ENCODE peak calls at places on chromosomes 11 and 22, in seven cellular contexts. F is endothelial cell of umbilical vein; Z is PC-9; T is tibial nerve; Q is CD8-positive, alpha-beta T cell; U is mucosa of descending colon; I is pancreas. K is an unnamed sample.
A peak's percentile ranks its signal among the peaks of the same experiment; 100 is the strongest.

GRCh38 chr22:44129614-44129976 is 51.1 kb upstream of the PARVG start:
- DNase-seq in F (peak; percentile 29), Z (no peak), T (no peak), Q (no peak), U (no peak), I (no peak), K (no peak)

GRCh38 chr11:73048446-73048845 is 93.7 kb downstream of the FCHSD2 start:
- DNase-seq in F (no peak), Z (no peak), T (no peak), Q (no peak), U (no peak), I (no peak), K (no peak)

GRCh38 chr11:133659542-133660201 is 127.4 kb upstream of the OPCML start:
- DNase-seq in F (no peak), Z (no peak), T (no peak), Q (no peak), U (no peak), I (no peak), K (no peak)

GRCh38 chr22:20026996-20027601 is 6.2 kb downstream of the TANGO2 start:
- DNase-seq in F (no peak), Z (no peak), T (no peak), Q (no peak), U (no peak), I (no peak), K (no peak)

GRCh38 chr11:117281159-117281558 is 10.0 kb upstream of the BACE1-AS start:
- DNase-seq in F (peak; percentile 90), Z (no peak), T (no peak), Q (no peak), U (no peak), I (no peak), K (peak; percentile 89)

GRCh38 chr11:66315921-66316811 is 678 bp downstream of the CD248 start:
- DNase-seq in F (no peak), Z (no peak), T (no peak), Q (peak; percentile 74), U (no peak), I (no peak), K (no peak)

GRCh38 chr11:119355091-119355843 is 8.8 kb upstream of the MFRP start:
- DNase-seq in F (no peak), Z (no peak), T (no peak), Q (no peak), U (no peak), I (no peak), K (no peak)

GRCh38 chr11:93849751-93850584 is 450 bp downstream of the VSTM5 start:
- DNase-seq in F (peak; percentile 6), Z (no peak), T (no peak), Q (no peak), U (peak; percentile 79), I (peak; percentile 29), K (no peak)

GRCh38 chr11:17786824-17787525 is 52.4 kb downstream of the KCNC1 start:
- DNase-seq in F (no peak), Z (peak; percentile 46), T (no peak), Q (no peak), U (no peak), I (no peak), K (peak; percentile 77)

GRCh38 chr11:93784152-93784934 is at the start of gene MED17:
- DNase-seq in F (peak; percentile 93), Z (peak; percentile 90), T (peak; percentile 86), Q (peak; percentile 89), U (peak; percentile 95), I (peak; percentile 88), K (peak; percentile 72)

GRCh38 chr11:31620434-31620833 is 110.9 kb downstream of the ELP4 start:
- DNase-seq in F (no peak), Z (no peak), T (no peak), Q (no peak), U (no peak), I (no peak), K (no peak)

GRCh38 chr22:17057959-17058814 is 26.6 kb upstream of the IL17RA start:
- DNase-seq in F (peak; percentile 75), Z (no peak), T (peak; percentile 55), Q (peak; percentile 63), U (peak; percentile 68), I (peak; percentile 37), K (peak; percentile 46)

GRCh38 chr11:113487622-113488021 is 12.4 kb upstream of the DRD2 start:
- DNase-seq in F (no peak), Z (no peak), T (no peak), Q (no peak), U (no peak), I (no peak), K (no peak)

GRCh38 chr11:44313701-44314489 is 4.0 kb upstream of the ALX4 start:
- DNase-seq in F (no peak), Z (no peak), T (no peak), Q (no peak), U (no peak), I (no peak), K (no peak)

GRCh38 chr22:31680764-31681624 is 19.0 kb upstream of the PISD start:
- DNase-seq in F (no peak), Z (no peak), T (no peak), Q (no peak), U (peak; percentile 53), I (no peak), K (no peak)

GRCh38 chr11:15843309-15843857 is 513.0 kb downstream of the SOX6 start:
- DNase-seq in F (peak; percentile 64), Z (no peak), T (no peak), Q (no peak), U (no peak), I (peak; percentile 15), K (no peak)

DNA sequence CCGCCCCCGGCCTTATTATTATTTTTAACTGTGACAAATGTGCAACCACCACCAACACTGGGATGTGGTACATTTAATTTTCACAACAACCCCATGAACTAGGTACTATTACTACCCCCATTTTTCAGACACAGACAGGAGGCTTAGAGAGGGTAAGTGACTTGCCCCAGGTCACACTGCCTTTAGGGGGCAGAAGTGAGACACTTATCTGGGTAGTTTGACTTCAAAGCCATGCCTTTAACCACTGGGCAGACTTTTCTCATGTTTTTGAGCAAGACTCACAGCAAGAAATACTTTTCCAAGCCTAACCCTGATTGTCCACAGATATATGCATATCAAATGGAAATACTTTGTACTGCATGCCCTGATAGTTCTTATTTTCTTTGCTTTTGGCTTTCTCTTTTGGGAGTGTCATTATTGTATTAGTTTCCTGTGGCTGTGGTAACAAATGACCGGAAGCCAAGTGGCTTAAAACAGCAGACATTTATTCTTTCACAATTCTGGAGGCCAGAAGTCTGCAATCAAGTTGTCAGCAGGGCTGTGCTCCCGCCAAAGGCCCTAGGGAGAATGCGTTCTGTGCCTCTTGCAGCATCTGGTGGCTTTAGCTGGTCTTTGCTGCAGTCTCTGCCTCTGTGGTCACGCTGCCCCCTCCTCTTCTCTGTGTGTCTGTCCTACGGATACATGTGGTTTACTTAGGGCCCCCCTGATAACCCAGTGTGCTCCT is 110.8 kb downstream of the GRIK4 start:
- DNase-seq in F (no peak), Z (no peak), T (no peak), Q (no peak), U (peak; percentile 31), I (no peak), K (no peak)
- TF ChIP-seq CTCF in F (no peak), Z (peak; percentile 45), T (no peak), Q (no peak), U (no peak), I (no peak), K (peak; percentile 8)

GRCh38 chr11:83194284-83195175 is 1.0 kb downstream of the ANKRD42 start:
- DNase-seq in F (peak; percentile 65), Z (peak; percentile 80), T (peak; percentile 33), Q (peak; percentile 67), U (peak; percentile 65), I (peak; percentile 37), K (no peak)

GRCh38 chr11:83192846-83193245 is 666 bp upstream of the ANKRD42 start:
- DNase-seq in F (no peak), Z (no peak), T (no peak), Q (no peak), U (no peak), I (no peak), K (no peak)

GRCh38 chr11:83193315-83194283 is at the start of gene ANKRD42:
- DNase-seq in F (peak; percentile 96), Z (peak; percentile 96), T (peak; percentile 83), Q (peak; percentile 86), U (peak; percentile 97), I (peak; percentile 93), K (peak; percentile 84)

GRCh38 chr11:83195649-83196048 is 2.1 kb downstream of the ANKRD42 start:
- DNase-seq in F (no peak), Z (no peak), T (no peak), Q (no peak), U (no peak), I (no peak), K (no peak)

GRCh38 chr11:83195176-83195531 is 1.6 kb downstream of the ANKRD42 start:
- DNase-seq in F (no peak), Z (no peak), T (no peak), Q (no peak), U (no peak), I (no peak), K (no peak)
- H3K4me3 ChIP-seq in F (peak overlapping the region; percentile 87), Z (peak overlapping the region; percentile 72), T (peak overlapping the region; percentile 77), Q (peak overlapping the region; percentile 70), U (no peak overlapping the region), I (no peak overlapping the region), K (peak overlapping the region; percentile 93)

GRCh38 chr11:128776434-128777284 is 82.8 kb downstream of the FLI1 start:
- DNase-seq in F (no peak), Z (no peak), T (no peak), Q (peak; percentile 53), U (peak; percentile 35), I (peak; percentile 55), K (no peak)
- TF ChIP-seq CTCF in F (peak; percentile 29), Z (peak; percentile 49), T (no peak), Q (peak; percentile 37), U (peak; percentile 13), I (no peak), K (peak; percentile 67)

GRCh38 chr11:71470956-71471355 is 18.0 kb downstream of the NADSYN1 start:
- DNase-seq in F (no peak), Z (no peak), T (no peak), Q (no peak), U (no peak), I (no peak), K (no peak)

GRCh38 chr11:71473793-71474080 is 20.7 kb downstream of the NADSYN1 start:
- DNase-seq in F (no peak), Z (no peak), T (no peak), Q (no peak), U (no peak), I (no peak), K (no peak)

GRCh38 chr11:71474141-71474770 is 21.3 kb downstream of the NADSYN1 start:
- DNase-seq in F (no peak), Z (no peak), T (no peak), Q (no peak), U (no peak), I (no peak), K (no peak)

GRCh38 chr11:71472941-71473792 is 20.2 kb downstream of the NADSYN1 start:
- DNase-seq in F (no peak), Z (no peak), T (no peak), Q (no peak), U (no peak), I (no peak), K (no peak)

DNA sequence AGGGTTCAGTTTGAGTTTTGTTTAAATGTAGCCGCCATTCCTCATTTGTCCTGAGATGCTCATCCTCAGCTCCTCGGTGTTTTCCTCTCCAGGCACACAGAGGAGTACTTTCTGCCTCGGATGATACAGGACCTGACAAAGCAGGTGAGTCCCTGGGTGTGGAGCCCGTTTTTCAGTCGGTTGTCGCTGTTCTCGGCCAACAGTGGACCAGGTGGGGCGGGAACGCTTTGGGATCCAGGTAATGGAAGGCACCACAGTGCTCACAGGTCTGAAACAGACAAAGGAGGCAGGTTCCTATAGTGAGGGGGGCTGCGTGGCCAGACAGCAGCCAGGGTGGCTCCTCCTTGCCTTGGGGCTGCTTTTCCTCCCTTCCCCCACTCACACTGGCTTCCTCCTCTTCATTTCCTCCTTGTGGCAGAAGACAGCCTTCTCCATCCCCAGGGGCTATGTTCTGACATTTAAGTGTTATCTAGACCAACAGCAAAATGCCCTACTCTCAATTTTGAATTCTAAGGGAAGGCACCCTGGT is 19.4 kb downstream of the NADSYN1 start:
- DNase-seq in F (no peak), Z (no peak), T (no peak), Q (no peak), U (no peak), I (no peak), K (no peak)
- H3K4me3 ChIP-seq in F (no peak overlapping the region), Z (no peak overlapping the region), T (no peak overlapping the region), Q (no peak overlapping the region), U (no peak overlapping the region), I (no peak overlapping the region), K (no peak overlapping the region)